ENCODE peak calls at places on chromosome 15, in eight cellular contexts. Y is A549, C is ovary, Q is IMR-90, O is heart left ventricle, J is body of pancreas, Z is Peyer's patch, L is testis. R is an unnamed sample.

GRCh38 chr15:59362339-59362738 is 10.3 kb downstream of the MYO1E start:
- DNase-seq in Y (no peak), C (no peak), Q (no peak), O (no peak), J (no peak), Z (no peak), L (no peak), R (no peak)

GRCh38 chr15:68640791-68641331 is 62.1 kb downstream of the CORO2B start:
- DNase-seq in Y (no peak), C (peak; percentile 84), Q (no peak), O (no peak), J (no peak), Z (no peak), L (peak; percentile 90), R (no peak)

GRCh38 chr15:37783290-37783689 is 151.2 kb upstream of the TMCO5A start:
- DNase-seq in Y (no peak), C (no peak), Q (no peak), O (no peak), J (no peak), Z (no peak), L (no peak), R (no peak)

GRCh38 chr15:27097506-27097905 is 126.5 kb downstream of the GABRG3 start:
- DNase-seq in Y (no peak), C (no peak), Q (no peak), O (no peak), J (no peak), Z (no peak), L (no peak), R (no peak)

GRCh38 chr15:98804057-98804380 is 155.7 kb downstream of the IGF1R start:
- DNase-seq in Y (peak; percentile 37), C (no peak), Q (peak; percentile 17), O (no peak), J (no peak), Z (no peak), L (no peak), R (no peak)

GRCh38 chr15:57218826-57219576 is 157.3 kb upstream of the CGNL1 start:
- DNase-seq in Y (peak; percentile 54), C (no peak), Q (peak; percentile 96), O (no peak), J (no peak), Z (no peak), L (no peak), R (no peak)

GRCh38 chr15:51348688-51349087 is 7.2 kb downstream of the GLDN start:
- DNase-seq in Y (no peak), C (no peak), Q (no peak), O (no peak), J (no peak), Z (no peak), L (no peak), R (no peak)

GRCh38 chr15:96457852-96458251 is 127.4 kb downstream of the NR2F2 start:
- DNase-seq in Y (no peak), C (no peak), Q (peak; percentile 44), O (no peak), J (no peak), Z (no peak), L (no peak), R (no peak)

GRCh38 chr15:73647259-73648026 is 14.3 kb upstream of the NPTN start:
- DNase-seq in Y (peak; percentile 34), C (no peak), Q (no peak), O (no peak), J (no peak), Z (no peak), L (no peak), R (no peak)

GRCh38 chr15:35885870-35886269 is 339.9 kb upstream of the DPH6 start:
- DNase-seq in Y (no peak), C (no peak), Q (no peak), O (no peak), J (no peak), Z (no peak), L (no peak), R (no peak)

GRCh38 chr15:35888815-35889214 is 342.9 kb upstream of the DPH6 start:
- DNase-seq in Y (no peak), C (no peak), Q (no peak), O (no peak), J (no peak), Z (no peak), L (no peak), R (no peak)

GRCh38 chr15:35880896-35881295 is 334.9 kb upstream of the DPH6 start:
- DNase-seq in Y (no peak), C (no peak), Q (no peak), O (no peak), J (no peak), Z (no peak), L (no peak), R (no peak)

DNA sequence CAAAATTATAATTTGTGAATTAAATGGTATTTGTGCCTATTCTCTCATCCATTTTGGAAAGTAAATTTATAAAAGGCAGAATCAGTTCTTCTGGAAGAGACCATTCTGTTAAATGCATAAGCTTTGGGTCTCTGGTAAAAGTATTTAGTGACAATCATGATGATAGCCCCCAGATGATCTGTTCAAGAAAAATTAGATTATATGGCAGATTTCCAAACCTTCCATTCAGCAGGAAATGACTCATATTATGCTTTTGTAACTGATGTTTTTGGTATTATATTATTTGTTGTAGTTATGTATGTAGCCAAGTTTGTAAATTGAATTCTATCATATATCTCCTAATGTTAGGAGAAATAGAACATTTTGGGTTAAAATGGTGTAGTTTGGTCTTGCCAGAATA is 340.8 kb upstream of the DPH6 start:
- DNase-seq in Y (no peak), C (no peak), Q (peak; percentile 62), O (no peak), J (no peak), Z (no peak), L (no peak), R (no peak)
- TF ChIP-seq POLR2A in Y (no peak), C (no peak), Q (no peak), O (no peak), J (no peak), Z (no peak), L (no peak), R (no peak)

GRCh38 chr15:70723927-70724326 is 39.4 kb downstream of the UACA start:
- DNase-seq in Y (no peak), C (no peak), Q (no peak), O (no peak), J (no peak), Z (no peak), L (no peak), R (no peak)
- H3K4me1 ChIP-seq in Y (peaks cover 17% of the 10 kb centered on the region), C (peaks cover 3% of the 10 kb centered on the region), Q (peaks cover 8% of the 10 kb centered on the region), O (peaks cover 44% of the 10 kb centered on the region), J (peaks cover 8% of the 10 kb centered on the region), Z (no peaks in the 10 kb centered on the region), L (no peaks in the 10 kb centered on the region), R (no peaks in the 10 kb centered on the region)

GRCh38 chr15:43511012-43511885 is 6.2 kb upstream of the MAP1A start:
- DNase-seq in Y (peak; percentile 52), C (no peak), Q (no peak), O (no peak), J (no peak), Z (no peak), L (peak; percentile 66), R (no peak)
- TF ChIP-seq POLR2A in Y (no peak), C (no peak), Q (no peak), O (no peak), J (no peak), Z (no peak), L (no peak), R (peak; percentile 7)

GRCh38 chr15:84985158-84985557 is 3.5 kb downstream of the PDE8A start:
- DNase-seq in Y (no peak), C (no peak), Q (peak; percentile 18), O (no peak), J (no peak), Z (no peak), L (no peak), R (no peak)
- H3K4me1 ChIP-seq in Y (peaks cover 61% of the 10 kb centered on the region), C (peaks cover 6% of the 10 kb centered on the region), Q (peaks cover 3% of the 10 kb centered on the region), O (peaks cover 40% of the 10 kb centered on the region), J (peaks cover 26% of the 10 kb centered on the region), Z (peaks cover 13% of the 10 kb centered on the region), L (peaks cover 25% of the 10 kb centered on the region), R (peaks cover 44% of the 10 kb centered on the region)

DNA sequence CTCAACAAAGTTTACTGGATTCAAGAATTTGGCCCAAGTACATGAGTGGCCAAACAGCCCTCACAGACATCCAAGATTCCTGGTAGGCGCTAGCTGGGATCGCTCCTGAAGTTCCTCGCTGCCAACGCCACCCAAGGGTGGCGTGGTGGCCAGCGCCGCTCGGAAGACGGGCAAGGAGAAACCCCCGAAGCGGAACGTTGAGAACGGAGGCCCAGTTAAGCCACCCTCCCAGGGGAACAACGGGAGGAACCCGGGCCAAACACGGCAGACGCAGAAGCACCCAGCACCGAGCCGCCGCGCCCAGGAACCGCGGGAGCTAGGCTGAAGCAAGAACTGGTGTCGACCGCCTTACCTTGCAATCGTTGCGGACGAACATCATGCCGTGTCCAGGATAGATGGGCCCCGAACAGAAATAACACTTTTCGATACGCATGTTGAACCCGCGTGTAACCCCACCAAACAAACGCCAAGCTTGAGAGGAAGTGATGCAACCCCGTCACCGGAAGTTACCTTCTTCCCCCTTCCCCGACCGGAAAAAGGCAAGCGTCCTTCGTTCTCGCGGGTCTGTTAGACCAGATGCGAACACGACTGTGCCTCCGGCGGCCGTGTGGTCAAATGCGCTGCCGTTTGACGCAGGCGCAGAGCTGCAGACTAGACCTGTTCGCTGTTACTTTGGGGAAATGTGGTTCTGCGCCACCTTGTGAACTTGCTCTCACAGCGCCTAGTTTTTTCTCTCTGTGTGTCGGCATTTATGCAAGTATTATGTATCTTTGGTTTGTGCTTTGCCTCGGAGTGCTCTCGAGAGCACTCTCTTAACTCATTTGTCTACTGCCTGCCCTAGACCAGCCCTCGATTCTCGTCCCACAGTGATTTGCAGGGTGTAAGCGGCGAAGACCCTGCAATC is at the start of gene RSL24D1:
- DNase-seq in Y (peak; percentile 99), C (peak; percentile 94), Q (peak; percentile 99), O (peak; percentile 96), J (peak; percentile 96), Z (peak; percentile 99), L (peak; percentile 99), R (peak; percentile 97)
- TF ChIP-seq POLR2A in Y (peak; percentile 91), C (peak; percentile 84), Q (peak; percentile 85), O (peak; percentile 76), J (peak; percentile 60), Z (peak; percentile 84), L (no peak), R (no peak)

DNA sequence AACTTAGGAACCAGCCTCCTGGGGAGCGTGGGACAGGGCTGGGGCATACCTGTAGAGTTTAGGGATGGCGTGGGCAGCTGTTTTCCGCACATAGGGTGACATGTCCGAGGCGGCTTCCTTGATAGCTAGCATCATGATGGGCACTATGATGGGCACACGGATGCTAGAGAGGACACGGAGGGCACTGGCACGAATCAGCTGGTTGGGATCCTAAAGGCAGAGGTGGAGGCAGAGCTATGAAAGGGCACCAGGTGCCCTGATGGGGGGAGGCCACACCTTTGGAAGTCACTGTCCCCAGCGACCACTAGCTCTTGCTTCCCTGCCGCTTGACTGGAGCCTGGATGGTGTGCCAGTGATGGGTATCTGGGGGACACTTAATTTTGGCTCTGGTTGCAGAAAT is 28.3 kb downstream of the AP3B2 start:
- DNase-seq in Y (no peak), C (no peak), Q (no peak), O (no peak), J (no peak), Z (peak; percentile 27), L (no peak), R (no peak)
- H3K4me1 ChIP-seq in Y (peaks cover 5% of the 10 kb centered on the region), C (peaks cover 2% of the 10 kb centered on the region), Q (no peaks in the 10 kb centered on the region), O (no peaks in the 10 kb centered on the region), J (peaks cover 13% of the 10 kb centered on the region), Z (no peaks in the 10 kb centered on the region), L (no peaks in the 10 kb centered on the region), R (peaks cover 10% of the 10 kb centered on the region)

GRCh38 chr15:82952156-82953081 is at the start of gene HOMER2:
- DNase-seq in Y (no peak), C (peak; percentile 32), Q (no peak), O (no peak), J (peak; percentile 91), Z (no peak), L (peak; percentile 17), R (no peak)
- TF ChIP-seq POLR2A in Y (peak; percentile 38), C (no peak), Q (no peak), O (no peak), J (peak; percentile 14), Z (no peak), L (no peak), R (no peak)